ENCODE peak calls at places on chromosomes 2 and 18, in four cellular contexts. Y, P, T and D are unnamed samples. For H3K4me1, the result is how much of the 10 kb centered on the place peaks cover.

GRCh38 chr18:51082571-51083264 is 52.7 kb downstream of the SMAD4 start:
- DNase-seq in P (no peak), Y (no peak), T (no peak), D (no peak)

GRCh38 chr2:181892795-181893435 is 1.4 kb downstream of the ITPRID2 start:
- DNase-seq in Y (no peak), T (no peak), P (no peak), D (no peak)

GRCh38 chr2:143575340-143575739 is 446.1 kb downstream of the ARHGAP15 start:
- DNase-seq in Y (no peak), T (no peak), P (no peak), D (no peak)

GRCh38 chr2:168460561-168460960 is 4.5 kb downstream of the CERS6 start:
- DNase-seq in P (no peak), T (no peak), Y (no peak), D (no peak)

GRCh38 chr2:146873646-146874259 is 971.1 kb upstream of the ACVR2A start:
- DNase-seq in P (no peak), Y (no peak), T (no peak), D (no peak)

GRCh38 chr2:143482316-143482715 is 353.1 kb downstream of the ARHGAP15 start:
- DNase-seq in Y (no peak), T (no peak), P (no peak), D (no peak)

GRCh38 chr2:88590998-88591613 is 36.2 kb downstream of the EIF2AK3 start:
- DNase-seq in Y (peak), T (peak), P (no peak), D (no peak)

GRCh38 chr2:233346374-233346773 is 7.9 kb upstream of the DGKD start:
- DNase-seq in Y (no peak), P (no peak), T (no peak), D (peak)

GRCh38 chr2:47033102-47033880 is 117.7 kb upstream of the MCFD2 start:
- DNase-seq in P (no peak), Y (no peak), T (no peak), D (no peak)

GRCh38 chr2:111716901-111717635 is 166.9 kb downstream of the ANAPC1 start:
- DNase-seq in T (peak), P (no peak), Y (no peak), D (no peak)

GRCh38 chr2:204104821-204105220 is 168.3 kb downstream of the ICOS start:
- DNase-seq in T (no peak), P (no peak), Y (no peak), D (no peak)

GRCh38 chr2:7801212-7801611 is 880.6 kb upstream of the ID2 start:
- DNase-seq in P (no peak), Y (no peak), T (no peak), D (no peak)

GRCh38 chr2:26333286-26333685 is 12.7 kb upstream of the SELENOI start:
- DNase-seq in P (no peak), T (no peak), Y (no peak), D (no peak)

GRCh38 chr2:65369574-65369973 is 62.8 kb downstream of the SPRED2 start:
- DNase-seq in P (no peak), Y (no peak), T (no peak), D (no peak)
- H3K4me1 ChIP-seq in P (under half), Y (under half), T (under half), D (under half)

GRCh38 chr2:172465417-172466334 is 38.3 kb downstream of the ITGA6 start:
- DNase-seq in T (no peak), P (peak), Y (peak), D (no peak)
- H3K4me3 ChIP-seq in T (peak), P (no peak), Y (no peak), D (peak)

GRCh38 chr2:2856723-2857415 is 520.7 kb downstream of the EIPR1 start:
- DNase-seq in P (no peak), Y (no peak), T (no peak), D (no peak)
- H3K27ac ChIP-seq in P (no peak), Y (no peak), T (no peak), D (no peak)

DNA sequence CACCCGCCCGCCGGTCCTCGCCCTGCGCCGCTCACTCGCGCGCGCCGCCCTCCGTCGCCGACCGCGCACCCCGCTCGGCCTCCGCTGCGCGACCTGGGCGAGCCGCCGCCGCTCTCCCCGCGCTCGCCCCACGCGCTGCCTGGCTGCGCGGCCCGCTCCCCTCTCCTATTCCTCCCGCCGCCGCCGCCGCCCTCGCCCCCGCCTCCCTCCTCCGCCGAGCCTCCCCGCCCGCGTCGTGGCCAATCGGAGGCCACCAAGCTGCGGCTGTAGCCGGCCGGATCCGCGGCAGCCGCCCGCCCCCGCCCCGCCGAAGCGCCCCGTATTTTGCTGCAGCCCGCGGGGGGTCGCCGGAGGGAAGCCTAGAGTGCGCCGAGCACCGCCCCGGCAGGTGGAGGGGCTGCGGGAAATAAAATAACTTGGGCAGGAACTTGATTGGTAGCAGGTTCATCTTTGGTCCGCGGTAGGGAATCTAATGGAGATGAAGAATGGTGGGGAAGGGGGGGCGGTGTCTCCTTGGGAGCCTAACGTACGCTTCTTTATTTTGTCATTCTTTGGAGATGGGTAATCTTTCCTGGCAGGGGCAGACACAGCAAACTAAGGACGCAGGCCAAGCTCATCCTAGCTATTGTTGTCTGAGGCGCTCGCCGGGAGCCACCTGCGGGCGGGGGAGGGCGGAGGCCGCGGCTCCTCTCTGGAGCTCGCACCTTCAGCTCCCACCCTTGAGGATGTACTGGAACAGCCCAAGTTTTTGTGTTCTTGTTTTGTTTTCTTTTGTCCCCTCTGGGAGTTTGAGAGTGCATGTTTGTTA is 1.1 kb upstream of the CDH2 start:
- DNase-seq in Y (no peak), P (no peak), T (peak), D (no peak)
- H3K4me1 ChIP-seq in Y (under half), P (under half), T (under half), D (under half)